ENCODE peak calls at places on chromosomes 13 and 19, in seven cellular contexts. E is CD4-positive, alpha-beta T cell; B is DND-41; A is neural crest cell; L is PC-3; O is B cell; P is H1. M is an unnamed sample.

GRCh38 chr19:6210091-6210490 is 69.7 kb downstream of the MLLT1 start:
- DNase-seq in E (no peak), B (no peak), A (no peak), L (no peak), O (no peak), P (no peak), M (no peak)

GRCh38 chr13:42101821-42102580 is 53.6 kb downstream of the DGKH start:
- DNase-seq in E (no peak), B (no peak), A (no peak), L (no peak), O (no peak), P (no peak), M (no peak)

GRCh38 chr19:571127-571974 is 1.0 kb upstream of the BSG start:
- DNase-seq in E (peak; percentile 27), B (peak; percentile 81), A (peak; percentile 52), L (peak; percentile 68), O (peak; percentile 72), P (peak; percentile 77), M (peak; percentile 73)

GRCh38 chr19:14059093-14059480 is 2.8 kb downstream of the PALM3 start:
- DNase-seq in E (no peak), B (peak; percentile 35), A (peak; percentile 36), L (no peak), O (peak; percentile 76), P (peak; percentile 93), M (peak; percentile 77)

GRCh38 chr19:23774156-23774971 is 15.7 kb upstream of the ZNF681 start:
- DNase-seq in E (no peak), B (no peak), A (no peak), L (no peak), O (no peak), P (no peak), M (no peak)

GRCh38 chr13:92743992-92744391 is 482.6 kb upstream of the GPC6 start:
- DNase-seq in E (no peak), B (no peak), A (no peak), L (no peak), O (no peak), P (no peak), M (no peak)

GRCh38 chr19:57719424-57719823 is 8.0 kb downstream of the ZNF671 start:
- DNase-seq in E (no peak), B (no peak), A (no peak), L (no peak), O (no peak), P (peak; percentile 14), M (no peak)

GRCh38 chr13:64278493-64278892 is 2862.8 kb upstream of the PCDH20 start:
- DNase-seq in E (no peak), B (no peak), A (no peak), L (peak; percentile 80), O (no peak), P (no peak), M (no peak)

GRCh38 chr19:55641376-55642152 is 762 bp downstream of the ZNF580 start:
- DNase-seq in E (no peak), B (peak; percentile 31), A (no peak), L (no peak), O (peak; percentile 70), P (no peak), M (peak; percentile 62)

GRCh38 chr19:1665565-1666047 is 13.2 kb upstream of the TCF3 start:
- DNase-seq in E (no peak), B (no peak), A (no peak), L (no peak), O (no peak), P (no peak), M (peak; percentile 37)

GRCh38 chr13:105220063-105220462 is 1315.4 kb downstream of the EFNB2 start:
- DNase-seq in E (no peak), B (no peak), A (no peak), L (no peak), O (no peak), P (no peak), M (no peak)

GRCh38 chr13:40430234-40430633 is 236.2 kb downstream of the FOXO1 start:
- DNase-seq in E (no peak), B (no peak), A (no peak), L (no peak), O (no peak), P (no peak), M (no peak)
- TF ChIP-seq CTCF in E (no peak), B (no peak), A (no peak), L (no peak), O (no peak), P (no peak), M (no peak)

GRCh38 chr13:110415669-110416068 is 108.6 kb downstream of the COL4A2 start:
- DNase-seq in E (no peak), B (no peak), A (no peak), L (peak; percentile 38), O (no peak), P (no peak), M (peak; percentile 48)
- TF ChIP-seq CTCF in E (no peak), B (no peak), A (no peak), L (peak; percentile 21), O (no peak), P (peak; percentile 7), M (no peak)

GRCh38 chr13:23667750-23668149 is 97.5 kb downstream of the TNFRSF19 start:
- DNase-seq in E (no peak), B (no peak), A (no peak), L (no peak), O (no peak), P (peak; percentile 59), M (peak; percentile 4)
- TF ChIP-seq CTCF in E (no peak), B (peak; percentile 21), A (no peak), L (peak; percentile 52), O (peak; percentile 9), P (peak; percentile 59), M (peak; percentile 19)

GRCh38 chr13:49517461-49517860 is 21.7 kb downstream of the PHF11 start:
- DNase-seq in E (no peak), B (no peak), A (peak; percentile 9), L (no peak), O (no peak), P (no peak), M (no peak)
- TF ChIP-seq CTCF in E (peak; percentile 23), B (peak; percentile 38), A (peak; percentile 46), L (peak; percentile 45), O (no peak), P (peak; percentile 25), M (no peak)

GRCh38 chr13:97364827-97365226 is 69.1 kb upstream of the RAP2A start:
- DNase-seq in E (no peak), B (no peak), A (no peak), L (no peak), O (no peak), P (no peak), M (no peak)

GRCh38 chr13:97367427-97367826 is 66.5 kb upstream of the RAP2A start:
- DNase-seq in E (no peak), B (peak; percentile 18), A (no peak), L (no peak), O (no peak), P (no peak), M (no peak)

GRCh38 chr13:97367016-97367415 is 67.0 kb upstream of the RAP2A start:
- DNase-seq in E (no peak), B (peak; percentile 56), A (no peak), L (no peak), O (no peak), P (no peak), M (no peak)

GRCh38 chr13:97364031-97364430 is 69.9 kb upstream of the RAP2A start:
- DNase-seq in E (no peak), B (no peak), A (no peak), L (no peak), O (no peak), P (no peak), M (no peak)

DNA sequence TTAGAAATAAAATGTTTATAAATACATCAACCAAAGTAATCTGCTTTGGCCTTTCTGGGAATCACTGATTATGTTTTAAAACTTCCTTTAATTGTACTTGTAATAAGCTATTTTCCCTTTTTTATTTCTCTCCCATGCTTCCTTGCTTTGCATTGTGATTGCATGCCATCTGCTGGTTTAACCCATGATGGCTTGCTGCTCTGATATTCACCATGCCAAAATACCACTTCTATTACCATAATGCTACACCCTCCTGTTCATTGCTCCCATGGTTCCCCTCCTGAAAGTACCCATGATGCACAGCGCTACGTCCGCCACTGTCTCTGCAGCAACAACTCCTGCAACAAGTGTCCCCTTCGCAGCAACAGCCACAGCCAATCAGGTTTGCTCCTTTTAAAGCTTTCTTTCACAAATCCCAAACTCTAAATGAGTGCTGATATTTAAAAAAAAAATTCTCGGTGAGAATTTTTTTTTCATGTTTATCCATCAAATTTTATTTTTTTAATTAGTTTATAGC is 67.7 kb upstream of the RAP2A start:
- DNase-seq in E (no peak), B (no peak), A (no peak), L (peak; percentile 10), O (no peak), P (no peak), M (no peak)
- TF ChIP-seq CTCF in E (no peak), B (peak; percentile 48), A (peak; percentile 24), L (peak; percentile 41), O (no peak), P (no peak), M (no peak)

DNA sequence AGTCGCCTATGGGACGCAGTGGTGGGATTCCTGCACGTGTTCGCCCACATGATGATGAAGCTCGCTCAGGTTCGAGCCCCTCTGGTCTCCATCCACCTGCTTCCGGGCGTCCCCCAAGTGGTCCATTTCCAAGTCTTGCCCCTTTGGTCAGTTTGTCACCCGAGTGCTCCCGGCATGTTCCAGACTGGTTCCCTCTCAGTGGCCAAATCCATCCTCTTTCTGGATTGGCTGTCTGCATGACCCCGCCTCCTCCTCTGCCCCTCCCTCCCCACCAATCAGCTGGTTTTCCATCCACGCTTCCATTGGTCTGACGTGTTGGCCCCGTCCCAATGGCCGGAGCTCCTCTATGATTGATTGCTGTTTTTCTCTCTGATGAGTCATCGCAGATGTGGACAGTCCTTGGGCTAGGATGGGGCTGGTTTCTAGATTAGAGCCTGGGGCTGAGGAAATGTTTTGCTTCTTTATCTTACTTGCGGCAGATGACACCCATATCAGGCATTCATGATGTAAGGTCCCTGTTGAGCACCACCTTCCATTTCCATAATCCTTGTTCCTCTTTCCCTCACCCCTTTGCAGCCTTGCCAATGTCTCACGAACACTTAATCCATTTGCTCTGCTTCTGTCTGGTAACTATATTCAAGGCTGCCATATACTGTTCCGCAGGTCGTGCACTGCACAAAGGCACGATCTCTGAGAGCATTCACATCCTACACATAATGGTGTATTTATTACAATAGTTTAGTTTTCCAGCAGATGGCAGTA is 73.8 kb downstream of the MAP4K1 start:
- DNase-seq in E (no peak), B (no peak), A (no peak), L (peak; percentile 80), O (peak; percentile 63), P (no peak), M (peak; percentile 50)
- TF ChIP-seq CTCF in E (no peak), B (peak; percentile 74), A (peak; percentile 73), L (peak; percentile 74), O (peak; percentile 76), P (no peak), M (peak; percentile 68)

GRCh38 chr19:3516675-3517207 is 10.6 kb downstream of the FZR1 start:
- DNase-seq in E (peak; percentile 28), B (peak; percentile 49), A (no peak), L (peak; percentile 53), O (peak; percentile 83), P (no peak), M (peak; percentile 72)
- TF ChIP-seq CTCF in E (no peak), B (no peak), A (no peak), L (no peak), O (no peak), P (no peak), M (no peak)